ENCODE peak calls at places on chromosome 16, in five cellular contexts. N is SHP77, G is fibroblast of mammary gland, M is NCI-H1694, T is AG04449. S is an unnamed sample.

GRCh38 chr16:73890524-73891500 is 405.8 kb upstream of the PSMD7 start:
- DNase-seq in N (no peak), G (no peak), M (no peak), T (no peak), S (no peak)

GRCh38 chr16:68707341-68708152 is 29.5 kb upstream of the CDH1 start:
- DNase-seq in N (peak; percentile 49), G (no peak), M (no peak), T (no peak), S (no peak)

GRCh38 chr16:56907401-56907800 is 24.5 kb upstream of the HERPUD1 start:
- DNase-seq in N (no peak), G (no peak), M (no peak), T (no peak), S (no peak)

GRCh38 chr16:24734382-24734781 is 4.9 kb downstream of the TNRC6A start:
- DNase-seq in N (no peak), G (peak; percentile 46), M (no peak), T (peak; percentile 44), S (no peak)

GRCh38 chr16:27529962-27530361 is 19.8 kb downstream of the GTF3C1 start:
- DNase-seq in N (no peak), G (peak; percentile 76), M (peak; percentile 83), T (peak; percentile 58), S (no peak)

GRCh38 chr16:1022466-1022865 is 40.9 kb downstream of the SOX8 start:
- DNase-seq in N (no peak), G (no peak), M (no peak), T (no peak), S (no peak)

GRCh38 chr16:71352963-71353460 is 5.5 kb upstream of the CALB2 start:
- DNase-seq in N (no peak), G (no peak), M (no peak), T (no peak), S (no peak)

GRCh38 chr16:492211-492875 is 35.2 kb upstream of the CAPN15 start:
- DNase-seq in N (no peak), G (no peak), M (no peak), T (no peak), S (no peak)

GRCh38 chr16:15690296-15690695 is 40.3 kb downstream of the NDE1 start:
- DNase-seq in N (no peak), G (peak; percentile 37), M (no peak), T (peak; percentile 37), S (no peak)

GRCh38 chr16:29757950-29758466 is 12.2 kb upstream of the C16orf54 start:
- DNase-seq in N (no peak), G (peak; percentile 56), M (no peak), T (peak; percentile 7), S (no peak)

GRCh38 chr16:1800703-1801102 is 7.2 kb upstream of the IGFALS start:
- DNase-seq in N (no peak), G (no peak), M (no peak), T (no peak), S (no peak)

GRCh38 chr16:3881499-3881995 is 1.0 kb upstream of the CREBBP start:
- DNase-seq in N (no peak), G (no peak), M (no peak), T (no peak), S (no peak)

GRCh38 chr16:48162839-48163410 is 7.1 kb upstream of the ABCC12 start:
- DNase-seq in N (no peak), G (no peak), M (no peak), T (no peak), S (no peak)

GRCh38 chr16:17474572-17474971 is 3.8 kb upstream of the XYLT1 start:
- DNase-seq in N (no peak), G (no peak), M (no peak), T (no peak), S (no peak)

GRCh38 chr16:7390974-7391373 is 58.3 kb downstream of the RBFOX1 start:
- DNase-seq in N (no peak), G (no peak), M (no peak), T (no peak), S (no peak)

GRCh38 chr16:9256196-9256595 is 164.8 kb downstream of the HAPSTR1 start:
- DNase-seq in N (peak; percentile 2), G (peak; percentile 1), M (no peak), T (no peak), S (no peak)

GRCh38 chr16:4915226-4915761 is 21.7 kb downstream of the PPL start:
- DNase-seq in N (no peak), G (peak; percentile 95), M (no peak), T (peak; percentile 70), S (no peak)

GRCh38 chr16:83779881-83780280 is 27.9 kb upstream of the HSBP1 start:
- DNase-seq in N (no peak), G (peak; percentile 26), M (no peak), T (peak; percentile 24), S (no peak)

GRCh38 chr16:945271-946047 is 25.3 kb downstream of the LMF1 start:
- DNase-seq in N (no peak), G (no peak), M (no peak), T (no peak), S (no peak)

GRCh38 chr16:57471852-57472664 is 9.6 kb downstream of the POLR2C start:
- DNase-seq in N (no peak), G (peak; percentile 18), M (no peak), T (no peak), S (no peak)

GRCh38 chr16:57859331-57859730 is 57.0 kb upstream of the KIFC3 start:
- DNase-seq in N (no peak), G (peak; percentile 28), M (no peak), T (no peak), S (no peak)

GRCh38 chr16:23575834-23576233 is 18.3 kb downstream of the UBFD1 start:
- DNase-seq in N (no peak), G (no peak), M (no peak), T (no peak), S (no peak)

GRCh38 chr16:72311426-72311825 is 139.5 kb upstream of the PMFBP1 start:
- DNase-seq in N (no peak), G (no peak), M (no peak), T (no peak), S (no peak)

GRCh38 chr16:9521749-9522370 is 430.4 kb downstream of the HAPSTR1 start:
- DNase-seq in N (no peak), G (no peak), M (no peak), T (no peak), S (no peak)

GRCh38 chr16:20906871-20907255 is 6.3 kb downstream of the LYRM1 start:
- DNase-seq in N (no peak), G (no peak), M (no peak), T (no peak), S (no peak)

GRCh38 chr16:10895053-10895946 is 18.3 kb downstream of the CIITA start:
- DNase-seq in N (no peak), G (peak; percentile 30), M (no peak), T (no peak), S (no peak)

GRCh38 chr16:52002021-52002420 is 544.9 kb downstream of the TOX3 start:
- DNase-seq in N (no peak), G (no peak), M (no peak), T (no peak), S (no peak)

GRCh38 chr16:79589495-79590134 is 10.9 kb downstream of the MAF start:
- DNase-seq in N (no peak), G (no peak), M (no peak), T (no peak), S (no peak)

S was measured in CD4-positive, alpha-beta T cell.